ENCODE peak calls at places on chromosomes 5 and 9, in eight cellular contexts. F is HepG2, O is IMR-90, B is GM12878, G is H1, E is SK-N-SH, K is A549, D is K562. X is an unnamed sample.

GRCh38 chr9:96209407-96210031 is 92.5 kb downstream of the HSD17B3 start:
- DNase-seq in F (no peak), O (peak), B (no peak), G (no peak), E (no peak), K (no peak), D (no peak), X (no peak)

GRCh38 chr5:68151812-68152211 is 63.7 kb upstream of the PIK3R1 start:
- DNase-seq in F (no peak), O (no peak), B (no peak), G (no peak), E (no peak), K (no peak), D (no peak), X (no peak)

GRCh38 chr9:15834541-15834940 is 281.7 kb downstream of the CCDC171 start:
- DNase-seq in F (no peak), O (peak), B (no peak), G (no peak), E (no peak), K (no peak), D (no peak), X (no peak)

GRCh38 chr9:71518045-71518888 is 250.0 kb downstream of the CEMIP2 start:
- DNase-seq in F (no peak), O (no peak), B (no peak), G (no peak), E (no peak), K (no peak), D (no peak), X (no peak)

GRCh38 chr9:109817146-109817845 is 37.3 kb downstream of the PALM2AKAP2 start:
- DNase-seq in F (no peak), O (peak), B (no peak), G (peak), E (no peak), K (no peak), D (no peak), X (no peak)

GRCh38 chr9:128420651-128421473 is at the start of gene CERCAM:
- DNase-seq in F (peak), O (peak), B (no peak), G (peak), E (peak), K (peak), D (peak), X (no peak)

GRCh38 chr9:117492476-117492875 is 77.6 kb upstream of the ASTN2 start:
- DNase-seq in F (no peak), O (no peak), B (no peak), G (no peak), E (no peak), K (no peak), D (no peak), X (no peak)

GRCh38 chr5:72390836-72391235 is 70.7 kb downstream of the PTCD2 start:
- DNase-seq in F (no peak), O (no peak), B (no peak), G (no peak), E (no peak), K (no peak), D (no peak), X (no peak)

GRCh38 chr9:111992523-111992922 is 95.9 kb downstream of the UGCG start:
- DNase-seq in F (no peak), O (peak), B (peak), G (no peak), E (no peak), K (no peak), D (no peak), X (peak)

GRCh38 chr5:154309805-154310204 is 119.3 kb downstream of the GALNT10 start:
- DNase-seq in F (no peak), O (no peak), B (no peak), G (no peak), E (no peak), K (no peak), D (no peak), X (no peak)

GRCh38 chr5:2303391-2304100 is 420.8 kb upstream of the IRX4 start:
- DNase-seq in F (no peak), O (no peak), B (no peak), G (no peak), E (no peak), K (no peak), D (no peak), X (no peak)

GRCh38 chr9:134434896-134435506 is 108.7 kb downstream of the RXRA start:
- DNase-seq in F (peak), O (peak), B (no peak), G (no peak), E (peak), K (peak), D (no peak), X (no peak)

GRCh38 chr5:138177936-138178515 is 404 bp downstream of the BRD8 start:
- DNase-seq in F (peak), O (peak), B (no peak), G (no peak), E (peak), K (peak), D (peak), X (no peak)

GRCh38 chr9:100848731-100849130 is 179.8 kb upstream of the PLPPR1 start:
- DNase-seq in F (no peak), O (no peak), B (no peak), G (no peak), E (no peak), K (no peak), D (no peak), X (no peak)

GRCh38 chr9:95018099-95018927 is 291.8 kb downstream of the AOPEP start:
- DNase-seq in F (peak), O (peak), B (no peak), G (no peak), E (no peak), K (peak), D (no peak), X (peak)

GRCh38 chr9:96169488-96169887 is 132.5 kb downstream of the HSD17B3 start:
- DNase-seq in F (peak), O (peak), B (no peak), G (peak), E (peak), K (peak), D (no peak), X (no peak)

GRCh38 chr9:115952667-115953316 is 200.8 kb upstream of the PAPPA start:
- DNase-seq in F (peak), O (peak), B (no peak), G (no peak), E (no peak), K (peak), D (no peak), X (no peak)

GRCh38 chr5:40853632-40854192 is 12.5 kb downstream of the CARD6 start:
- DNase-seq in F (no peak), O (no peak), B (no peak), G (no peak), E (no peak), K (no peak), D (no peak), X (no peak)

GRCh38 chr5:143001764-143002351 is 231.7 kb downstream of the ARHGAP26 start:
- DNase-seq in F (no peak), O (peak), B (no peak), G (no peak), E (no peak), K (no peak), D (no peak), X (no peak)

GRCh38 chr5:14735944-14736343 is 71.4 kb downstream of the OTULIN start:
- DNase-seq in F (no peak), O (no peak), B (no peak), G (no peak), E (no peak), K (no peak), D (no peak), X (no peak)

GRCh38 chr9:113598451-113598850 is 134.9 kb downstream of the RGS3 start:
- DNase-seq in F (no peak), O (no peak), B (no peak), G (no peak), E (no peak), K (no peak), D (no peak), X (no peak)

GRCh38 chr9:89779416-89779815 is 174.6 kb downstream of the GADD45G start:
- DNase-seq in F (no peak), O (no peak), B (no peak), G (no peak), E (no peak), K (no peak), D (no peak), X (no peak)

GRCh38 chr9:38208206-38208901 is 139.3 kb upstream of the SHB start:
- DNase-seq in F (peak), O (no peak), B (no peak), G (peak), E (no peak), K (no peak), D (no peak), X (no peak)

GRCh38 chr5:150209020-150209635 is 19.3 kb downstream of the SLC6A7 start:
- DNase-seq in F (no peak), O (peak), B (no peak), G (no peak), E (no peak), K (no peak), D (no peak), X (no peak)

GRCh38 chr9:114898741-114899140 is 31.6 kb downstream of the TNFSF8 start:
- DNase-seq in F (no peak), O (no peak), B (no peak), G (no peak), E (no peak), K (no peak), D (no peak), X (no peak)

GRCh38 chr9:10062629-10063395 is 550.0 kb downstream of the PTPRD start:
- DNase-seq in F (no peak), O (peak), B (no peak), G (no peak), E (no peak), K (no peak), D (no peak), X (no peak)

GRCh38 chr9:16516887-16517286 is 353.6 kb downstream of the BNC2 start:
- DNase-seq in F (no peak), O (peak), B (no peak), G (no peak), E (no peak), K (no peak), D (no peak), X (no peak)

GRCh38 chr5:177361418-177362101 is 3.8 kb downstream of the RGS14 start:
- DNase-seq in F (no peak), O (no peak), B (no peak), G (no peak), E (no peak), K (no peak), D (no peak), X (no peak)

GRCh38 chr9:3526903-3527652 is 1.3 kb upstream of the RFX3 start:
- DNase-seq in F (peak), O (peak), B (no peak), G (peak), E (peak), K (peak), D (no peak), X (peak)

GRCh38 chr9:15513335-15513734 is 2.6 kb upstream of the PSIP1 start:
- DNase-seq in F (peak), O (no peak), B (no peak), G (peak), E (peak), K (peak), D (peak), X (peak)

GRCh38 chr5:171309526-171310333 is 682 bp downstream of the TLX3 start:
- DNase-seq in F (no peak), O (no peak), B (no peak), G (peak), E (peak), K (no peak), D (no peak), X (peak)

GRCh38 chr9:96453625-96454024 is 3.7 kb downstream of the HABP4 start:
- DNase-seq in F (peak), O (peak), B (no peak), G (no peak), E (peak), K (peak), D (no peak), X (no peak)

GRCh38 chr5:141758316-141758965 is 76.4 kb upstream of the ARAP3 start:
- DNase-seq in F (no peak), O (no peak), B (no peak), G (no peak), E (no peak), K (no peak), D (no peak), X (no peak)

GRCh38 chr9:25724424-25724823 is 46.2 kb upstream of the TUSC1 start:
- DNase-seq in F (no peak), O (peak), B (no peak), G (no peak), E (no peak), K (no peak), D (no peak), X (no peak)

GRCh38 chr5:143516249-143516648 is 112.8 kb upstream of the NR3C1 start:
- DNase-seq in F (no peak), O (no peak), B (no peak), G (no peak), E (no peak), K (no peak), D (no peak), X (no peak)

GRCh38 chr9:21778300-21778699 is 24.1 kb upstream of the MTAP start:
- DNase-seq in F (no peak), O (peak), B (no peak), G (no peak), E (no peak), K (no peak), D (no peak), X (no peak)

GRCh38 chr9:86434039-86434726 is 80.0 kb upstream of the TUT7 start:
- DNase-seq in F (peak), O (peak), B (no peak), G (no peak), E (peak), K (peak), D (no peak), X (peak)

GRCh38 chr9:18327106-18327505 is 146.8 kb upstream of the ADAMTSL1 start:
- DNase-seq in F (no peak), O (no peak), B (no peak), G (no peak), E (no peak), K (no peak), D (no peak), X (no peak)

GRCh38 chr5:96745844-96746531 is 61.8 kb downstream of the ERAP1 start:
- DNase-seq in F (no peak), O (peak), B (no peak), G (no peak), E (no peak), K (no peak), D (no peak), X (no peak)

GRCh38 chr5:122093415-122093814 is 15.4 kb upstream of the LOX start:
- DNase-seq in F (no peak), O (peak), B (no peak), G (no peak), E (no peak), K (no peak), D (no peak), X (no peak)

GRCh38 chr5:39759696-39760095 is 334.9 kb upstream of the DAB2 start:
- DNase-seq in F (no peak), O (no peak), B (no peak), G (no peak), E (no peak), K (no peak), D (no peak), X (no peak)

GRCh38 chr5:39758426-39758825 is 333.6 kb upstream of the DAB2 start:
- DNase-seq in F (no peak), O (no peak), B (no peak), G (no peak), E (no peak), K (no peak), D (no peak), X (no peak)

GRCh38 chr5:39762761-39763160 is 338.0 kb upstream of the DAB2 start:
- DNase-seq in F (no peak), O (no peak), B (no peak), G (no peak), E (no peak), K (no peak), D (no peak), X (no peak)

GRCh38 chr5:39761199-39761580 is 336.4 kb upstream of the DAB2 start:
- DNase-seq in F (no peak), O (no peak), B (no peak), G (no peak), E (no peak), K (no peak), D (no peak), X (no peak)

GRCh38 chr5:39760385-39761198 is 335.8 kb upstream of the DAB2 start:
- DNase-seq in F (no peak), O (peak), B (no peak), G (no peak), E (no peak), K (no peak), D (no peak), X (no peak)
- TF ChIP-seq RAD21 in F (no peak), O (no peak), B (no peak), G (no peak), E (no peak), K (no peak), D (no peak), X (no peak)

GRCh38 chr5:54895816-54896341 is 89.5 kb downstream of the ESM1 start:
- DNase-seq in F (peak), O (peak), B (no peak), G (no peak), E (peak), K (peak), D (no peak), X (peak)
- TF ChIP-seq RAD21 in F (no peak), O (peak), B (peak), G (peak), E (peak), K (peak), D (peak), X (peak)

GRCh38 chr9:28774433-28775029 is 1201.2 kb upstream of the C9orf72 start:
- DNase-seq in F (peak), O (peak), B (no peak), G (no peak), E (peak), K (peak), D (no peak), X (peak)
- TF ChIP-seq RAD21 in F (no peak), O (peak), B (peak), G (peak), E (peak), K (peak), D (no peak), X (peak)

GRCh38 chr9:120929392-120929791 is 2.8 kb upstream of the TRAF1 start:
- DNase-seq in F (no peak), O (no peak), B (no peak), G (no peak), E (no peak), K (no peak), D (no peak), X (no peak)

GRCh38 chr9:120927125-120928014 is 774 bp upstream of the TRAF1 start:
- DNase-seq in F (no peak), O (no peak), B (no peak), G (no peak), E (no peak), K (no peak), D (no peak), X (no peak)

GRCh38 chr9:120926397-120926928 is at the start of gene TRAF1:
- DNase-seq in F (no peak), O (peak), B (no peak), G (no peak), E (no peak), K (no peak), D (no peak), X (no peak)

GRCh38 chr9:120928720-120929389 is 2.3 kb upstream of the TRAF1 start:
- DNase-seq in F (peak), O (no peak), B (no peak), G (peak), E (peak), K (peak), D (no peak), X (no peak)

DNA sequence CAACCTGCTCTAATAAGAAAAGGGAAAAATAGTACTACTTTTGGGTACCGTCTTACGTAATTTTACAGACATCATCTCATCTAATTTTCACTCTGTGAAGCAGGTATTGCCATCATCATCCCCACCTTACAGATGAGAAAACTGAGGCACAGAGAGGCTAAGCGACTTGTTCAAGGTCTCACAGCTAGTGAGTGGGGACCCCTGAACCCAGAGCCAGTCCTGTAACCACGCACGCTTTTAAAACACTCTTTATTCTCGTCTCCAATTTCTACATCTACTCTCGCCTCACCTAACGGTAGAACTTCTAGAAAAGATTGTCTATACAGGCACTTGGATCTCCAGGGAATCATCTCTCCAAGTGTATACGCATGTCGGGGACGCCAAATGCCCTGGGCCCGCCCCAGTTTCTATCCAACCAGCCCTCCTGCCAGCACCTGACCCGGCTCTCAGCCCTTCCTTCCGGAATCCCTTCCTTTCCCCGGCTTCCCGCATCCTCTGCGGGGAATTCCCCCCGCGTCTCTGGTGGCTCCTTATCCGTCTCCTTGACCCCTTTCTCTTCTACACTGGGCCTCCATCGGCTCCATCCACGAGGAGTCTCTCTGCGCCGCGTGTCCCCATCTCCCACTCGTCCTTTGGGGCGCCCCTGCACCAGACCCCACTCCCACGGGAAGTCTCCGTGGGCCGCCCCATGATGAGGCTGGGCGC is 1.6 kb upstream of the TRAF1 start:
- DNase-seq in F (no peak), O (no peak), B (no peak), G (peak), E (no peak), K (no peak), D (no peak), X (no peak)
- TF ChIP-seq RAD21 in F (no peak), O (no peak), B (no peak), G (no peak), E (no peak), K (no peak), D (no peak), X (no peak)

GRCh38 chr9:78856144-78856543 is 559.2 kb downstream of the PSAT1 start:
- DNase-seq in F (no peak), O (peak), B (no peak), G (no peak), E (peak), K (no peak), D (no peak), X (no peak)

GRCh38 chr9:78860806-78861475 is 564.0 kb downstream of the PSAT1 start:
- DNase-seq in F (no peak), O (peak), B (no peak), G (no peak), E (no peak), K (no peak), D (no peak), X (no peak)

GRCh38 chr9:78857371-78858225 is 560.7 kb downstream of the PSAT1 start:
- DNase-seq in F (no peak), O (no peak), B (no peak), G (no peak), E (peak), K (no peak), D (no peak), X (no peak)

GRCh38 chr9:78856781-78857180 is 559.9 kb downstream of the PSAT1 start:
- DNase-seq in F (no peak), O (no peak), B (no peak), G (no peak), E (peak), K (no peak), D (no peak), X (no peak)

GRCh38 chr9:78858266-78858665 is 561.3 kb downstream of the PSAT1 start:
- DNase-seq in F (no peak), O (peak), B (no peak), G (no peak), E (peak), K (no peak), D (no peak), X (no peak)
- TF ChIP-seq RAD21 in F (no peak), O (no peak), B (no peak), G (no peak), E (no peak), K (no peak), D (no peak), X (no peak)

X was measured in HCT116.